ENCODE peak calls at places on chromosomes 11 and 22, in five cellular contexts. Y, Q, U, F and G are unnamed samples.

GRCh38 chr11:60914620-60915249 is 777 bp downstream of the TMEM109 start:
- DNase-seq in U (no peak), Y (peak; percentile 54), F (peak; percentile 77), Q (no peak), G (no peak)

GRCh38 chr11:11555228-11555627 is 66.6 kb downstream of the GALNT18 start:
- DNase-seq in F (peak; percentile 63), Y (no peak), U (no peak), Q (no peak), G (no peak)

GRCh38 chr11:69914286-69915150 is 95.3 kb upstream of the FGF3 start:
- DNase-seq in Q (no peak), Y (no peak), U (no peak), F (no peak), G (no peak)

GRCh38 chr11:35740061-35740824 is 77.7 kb downstream of the TRIM44 start:
- DNase-seq in U (no peak), F (no peak), Q (no peak), Y (no peak), G (no peak)

GRCh38 chr11:61912991-61913698 is 4.2 kb downstream of the RAB3IL1 start:
- DNase-seq in F (peak; percentile 16), Q (no peak), Y (no peak), U (no peak), G (no peak)

GRCh38 chr11:6323291-6323905 is 3.1 kb upstream of the CAVIN3 start:
- DNase-seq in U (no peak), Y (no peak), Q (no peak), F (no peak), G (no peak)

GRCh38 chr11:14067686-14068085 is 105.2 kb downstream of the SPON1 start:
- DNase-seq in U (no peak), Q (no peak), Y (no peak), F (no peak), G (no peak)

GRCh38 chr22:44289429-44290171 is 23.2 kb downstream of the SHISAL1 start:
- DNase-seq in F (peak; percentile 67), Y (no peak), Q (no peak), U (no peak), G (no peak)

GRCh38 chr11:80595011-80595410 is 1154.2 kb upstream of the TENM4 start:
- DNase-seq in Q (no peak), U (no peak), F (no peak), Y (no peak), G (peak; percentile 60)

GRCh38 chr22:31155425-31155824 is 4.6 kb upstream of the RNF185 start:
- DNase-seq in Y (no peak), Q (no peak), U (no peak), F (no peak), G (no peak)

GRCh38 chr11:60978546-60979380 is 7.3 kb downstream of the CD6 start:
- DNase-seq in U (peak; percentile 21), F (peak; percentile 58), Q (no peak), Y (no peak), G (no peak)

GRCh38 chr22:29260601-29261315 is 7.0 kb downstream of the RHBDD3 start:
- DNase-seq in Y (no peak), Q (no peak), U (no peak), F (peak; percentile 39), G (no peak)

GRCh38 chr11:134145715-134146114 is 76.8 kb downstream of the JAM3 start:
- DNase-seq in U (no peak), F (no peak), Y (no peak), Q (no peak), G (no peak)

GRCh38 chr11:60172011-60172410 is 10.9 kb downstream of the MS4A6A start:
- DNase-seq in F (no peak), Q (no peak), U (no peak), Y (no peak), G (no peak)

GRCh38 chr22:36363378-36363931 is 24.3 kb downstream of the MYH9 start:
- DNase-seq in Q (no peak), Y (no peak), F (no peak), U (no peak), G (peak; percentile 82)

GRCh38 chr11:75307058-75307457 is 44.4 kb downstream of the ARRB1 start:
- DNase-seq in F (no peak), Q (no peak), Y (no peak), U (no peak), G (no peak)

GRCh38 chr11:130634981-130635473 is 186.6 kb downstream of the ADAMTS15 start:
- DNase-seq in U (no peak), Y (no peak), Q (no peak), F (no peak), G (peak; percentile 14)

GRCh38 chr11:123179571-123179970 is 15.5 kb downstream of the CLMP start:
- DNase-seq in U (no peak), Q (no peak), F (no peak), Y (no peak), G (no peak)

GRCh38 chr11:37724305-37724704 is 1126.3 kb upstream of the RAG2 start:
- DNase-seq in Q (no peak), F (no peak), U (no peak), Y (no peak), G (no peak)

GRCh38 chr22:28019360-28019759 is 100.3 kb upstream of the PITPNB start:
- DNase-seq in Q (no peak), U (no peak), F (no peak), Y (no peak), G (no peak)

GRCh38 chr22:40721266-40721665 is 42.0 kb downstream of the MCHR1 start:
- DNase-seq in U (no peak), F (peak; percentile 50), Q (no peak), Y (no peak), G (peak; percentile 40)

GRCh38 chr11:102974552-102975280 is 19.2 kb upstream of the MMP13 start:
- DNase-seq in Q (no peak), F (no peak), Y (no peak), U (no peak), G (no peak)

GRCh38 chr22:37609240-37610152 is 862 bp downstream of the GGA1 start:
- DNase-seq in Y (peak; percentile 67), Q (no peak), U (no peak), F (peak; percentile 71), G (no peak)

GRCh38 chr22:39972656-39973055 is 12.5 kb downstream of the TMA7B start:
- DNase-seq in Q (no peak), Y (no peak), F (no peak), U (no peak), G (no peak)

DNA sequence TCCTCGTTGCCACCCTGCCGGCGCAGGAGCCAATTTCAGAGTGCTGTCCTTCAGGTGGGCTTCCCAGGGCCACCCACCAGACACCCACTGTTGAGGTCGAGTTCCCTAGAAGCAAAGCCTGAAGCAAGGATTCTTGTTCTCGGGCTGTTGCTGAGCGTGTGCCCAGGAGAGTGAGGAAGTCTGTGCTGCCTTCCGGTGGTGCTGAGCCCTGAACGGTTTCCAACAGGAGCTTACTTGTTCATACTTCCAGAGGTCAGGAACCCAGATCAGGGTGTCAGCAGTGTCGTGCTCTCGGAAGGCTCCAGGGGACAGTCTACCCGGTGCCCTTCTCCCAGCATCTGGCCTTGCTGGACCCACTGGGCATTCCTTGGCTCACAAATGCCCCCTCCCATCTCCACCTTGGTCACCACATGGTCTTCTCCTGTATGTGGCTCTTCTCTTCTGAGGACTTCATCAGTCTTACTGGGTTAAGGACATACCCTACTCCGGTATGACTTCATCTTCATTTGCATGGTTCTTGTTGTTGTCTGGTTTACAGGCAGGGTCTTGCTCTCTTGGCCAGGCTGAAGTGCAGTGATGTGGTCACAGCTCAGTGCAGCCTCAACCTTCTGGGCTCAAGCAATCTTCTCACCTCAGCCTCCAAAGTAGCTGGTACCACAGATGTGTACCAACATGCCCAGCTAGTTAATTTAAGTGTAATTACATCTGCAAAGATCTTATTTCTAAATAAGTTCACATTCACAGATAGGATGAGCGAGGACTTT is 11.2 kb downstream of the SLC25A1 start:
- DNase-seq in Q (no peak), F (no peak), Y (no peak), U (no peak), G (no peak)
- TF ChIP-seq ZBTB33 in Q (no peak), F (no peak), Y (no peak), U (no peak), G (no peak)

DNA sequence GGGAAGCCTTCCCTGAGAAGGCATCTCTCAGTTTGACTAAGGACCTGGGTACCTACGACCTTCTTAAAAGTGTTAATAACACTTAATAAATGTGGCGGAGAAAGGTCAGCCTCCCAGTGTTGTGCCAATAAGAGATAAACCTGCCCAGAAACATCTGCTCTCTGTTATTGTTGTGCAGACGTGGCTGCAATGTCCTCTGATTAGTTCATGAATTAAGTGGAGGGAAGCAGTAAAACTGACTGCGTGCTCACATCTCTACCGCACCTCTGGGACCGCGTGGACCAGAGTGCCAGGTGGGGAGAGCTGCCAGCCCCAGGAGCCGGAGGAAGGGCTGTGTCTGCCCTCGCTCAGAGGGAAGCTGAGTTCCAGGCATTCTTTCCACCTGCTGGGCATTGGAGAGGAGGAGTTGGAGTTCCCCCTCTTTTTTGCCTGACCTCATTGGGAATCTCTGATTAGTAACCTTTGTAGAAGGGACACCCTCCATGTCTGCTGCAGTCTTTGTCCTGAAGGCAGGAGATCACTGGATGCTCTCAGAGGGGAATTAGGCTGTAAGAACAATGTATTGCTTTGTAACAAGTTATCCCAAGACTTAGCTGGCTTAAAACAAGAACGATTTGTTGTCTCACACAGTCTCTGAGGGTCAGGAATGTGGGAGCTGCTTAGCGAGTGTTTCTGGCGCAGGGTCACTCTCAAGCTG is 247.8 kb upstream of the TBCEL start:
- DNase-seq in F (no peak), U (no peak), Q (no peak), Y (no peak), G (no peak)
- TF ChIP-seq REST in F (no peak), U (no peak), Q (no peak), Y (no peak), G (no peak)

DNA sequence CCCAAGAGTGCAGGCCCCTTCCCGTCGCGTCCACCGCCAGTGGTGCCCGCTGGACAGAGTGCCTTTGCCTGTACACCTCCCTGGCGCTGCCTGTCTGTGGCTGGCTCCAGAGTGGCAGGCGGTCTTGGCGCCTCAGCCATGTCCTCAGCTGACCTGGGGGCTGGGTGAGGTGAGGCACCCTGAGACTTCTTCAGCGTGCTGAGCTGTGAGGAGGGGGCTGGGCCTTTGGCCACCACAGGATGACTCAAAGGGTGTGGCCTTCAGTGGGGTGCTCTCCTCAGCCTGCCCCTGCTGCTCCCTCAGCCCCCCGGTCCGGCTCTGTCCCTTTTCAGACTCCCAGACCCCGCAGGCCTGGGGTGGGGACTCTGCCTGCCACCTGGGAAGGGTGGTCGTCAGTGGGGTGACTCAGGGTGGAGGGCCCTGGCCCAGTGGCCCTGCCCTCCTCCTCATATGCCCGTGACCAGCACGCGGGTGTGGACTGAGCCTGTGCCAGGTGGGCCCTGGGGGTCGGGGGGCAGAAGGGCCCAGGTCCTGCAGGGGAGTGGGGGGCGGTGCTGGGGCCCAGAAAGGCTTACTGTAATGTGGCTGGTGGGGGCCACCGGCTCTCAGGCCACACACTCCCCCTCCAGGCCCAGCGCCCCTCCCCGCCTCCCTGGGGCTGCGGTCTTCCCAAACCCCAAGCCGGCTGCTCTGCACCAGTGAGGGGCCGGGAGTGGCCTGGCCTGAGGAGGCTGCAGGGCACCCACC is 15.9 kb downstream of the CRELD2 start:
- DNase-seq in U (no peak), Q (no peak), F (peak; percentile 44), Y (peak; percentile 52), G (no peak)
- H3K4me3 ChIP-seq in U (peak overlapping the region; percentile 85), Q (peak overlapping the region; percentile 20), F (no peak overlapping the region), Y (peak overlapping the region; percentile 16), G (peak overlapping the region; percentile 65)

DNA sequence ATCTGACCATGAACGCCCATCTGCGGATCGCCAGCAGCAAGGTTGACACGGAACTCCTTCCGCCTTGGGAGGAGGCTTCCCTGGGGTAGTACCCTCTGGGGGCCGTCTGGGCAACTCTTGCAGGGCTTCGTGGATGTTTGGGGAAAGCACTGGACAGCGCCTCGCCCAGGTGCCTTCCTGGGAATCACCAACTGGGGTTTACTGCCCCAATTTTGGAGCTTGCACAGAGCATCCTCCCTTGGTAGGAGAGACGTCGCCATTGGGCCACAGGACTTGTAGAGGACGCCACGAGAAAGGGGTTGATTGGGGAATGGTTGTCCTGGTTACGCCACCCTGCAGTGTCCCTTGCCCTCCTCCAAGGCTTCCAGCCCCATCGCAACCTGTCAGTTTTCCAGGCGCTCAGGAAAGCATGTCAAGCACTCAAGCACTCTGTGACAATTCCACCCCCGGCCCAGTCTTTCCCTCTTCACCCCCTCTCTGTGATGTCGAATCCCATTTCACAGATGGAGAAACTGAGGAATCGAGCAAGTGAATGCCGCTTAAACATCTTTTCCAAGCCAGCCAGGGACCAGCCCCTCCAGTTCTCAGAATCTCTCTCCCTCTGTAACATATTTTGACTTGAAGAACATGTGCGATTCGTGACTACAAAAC is 893 bp upstream of the PRDM11 start:
- DNase-seq in Q (no peak), Y (peak; percentile 25), F (no peak), U (no peak), G (no peak)
- TF ChIP-seq ZBTB33 in Q (no peak), Y (no peak), F (no peak), U (no peak), G (no peak)